ENCODE peak calls at places on chromosomes 5 and 9, in four cellular contexts. I, V, E and S are unnamed samples.

GRCh38 chr5:65769539-65769938 is 47.5 kb downstream of the NLN start:
- DNase-seq in V (no peak), I (peak), E (no peak), S (no peak)

GRCh38 chr9:130825051-130825651 is 9.9 kb upstream of the ABL1 start:
- DNase-seq in I (peak), E (peak), V (no peak), S (no peak)

GRCh38 chr5:175250426-175250825 is 193.6 kb downstream of the DRD1 start:
- DNase-seq in V (no peak), E (no peak), I (no peak), S (no peak)

GRCh38 chr5:124538196-124538595 is 208.2 kb downstream of the ZNF608 start:
- DNase-seq in I (no peak), V (no peak), E (no peak), S (no peak)

GRCh38 chr9:109092587-109092986 is 27.2 kb downstream of the TMEM245 start:
- DNase-seq in V (no peak), E (no peak), I (no peak), S (no peak)

GRCh38 chr9:124390812-124391658 is 24.2 kb downstream of the PSMB7 start:
- DNase-seq in I (peak), V (no peak), E (no peak), S (no peak)

GRCh38 chr9:128986671-128987070 is 39.2 kb downstream of the NUP188 start:
- DNase-seq in I (no peak), E (no peak), V (no peak), S (no peak)

GRCh38 chr5:42951169-42951846 is 88.8 kb downstream of the ANXA2R start:
- DNase-seq in I (peak), E (peak), V (peak), S (no peak)

GRCh38 chr5:149777382-149777781 is 47.3 kb downstream of the PPARGC1B start:
- DNase-seq in I (no peak), V (no peak), E (peak), S (no peak)

GRCh38 chr5:149773245-149774095 is 43.4 kb downstream of the PPARGC1B start:
- DNase-seq in E (no peak), V (no peak), I (no peak), S (no peak)

GRCh38 chr5:149775785-149776184 is 45.7 kb downstream of the PPARGC1B start:
- DNase-seq in I (no peak), V (no peak), E (peak), S (peak)

GRCh38 chr5:149779071-149779470 is 49.0 kb downstream of the PPARGC1B start:
- DNase-seq in E (no peak), V (no peak), I (no peak), S (no peak)

DNA sequence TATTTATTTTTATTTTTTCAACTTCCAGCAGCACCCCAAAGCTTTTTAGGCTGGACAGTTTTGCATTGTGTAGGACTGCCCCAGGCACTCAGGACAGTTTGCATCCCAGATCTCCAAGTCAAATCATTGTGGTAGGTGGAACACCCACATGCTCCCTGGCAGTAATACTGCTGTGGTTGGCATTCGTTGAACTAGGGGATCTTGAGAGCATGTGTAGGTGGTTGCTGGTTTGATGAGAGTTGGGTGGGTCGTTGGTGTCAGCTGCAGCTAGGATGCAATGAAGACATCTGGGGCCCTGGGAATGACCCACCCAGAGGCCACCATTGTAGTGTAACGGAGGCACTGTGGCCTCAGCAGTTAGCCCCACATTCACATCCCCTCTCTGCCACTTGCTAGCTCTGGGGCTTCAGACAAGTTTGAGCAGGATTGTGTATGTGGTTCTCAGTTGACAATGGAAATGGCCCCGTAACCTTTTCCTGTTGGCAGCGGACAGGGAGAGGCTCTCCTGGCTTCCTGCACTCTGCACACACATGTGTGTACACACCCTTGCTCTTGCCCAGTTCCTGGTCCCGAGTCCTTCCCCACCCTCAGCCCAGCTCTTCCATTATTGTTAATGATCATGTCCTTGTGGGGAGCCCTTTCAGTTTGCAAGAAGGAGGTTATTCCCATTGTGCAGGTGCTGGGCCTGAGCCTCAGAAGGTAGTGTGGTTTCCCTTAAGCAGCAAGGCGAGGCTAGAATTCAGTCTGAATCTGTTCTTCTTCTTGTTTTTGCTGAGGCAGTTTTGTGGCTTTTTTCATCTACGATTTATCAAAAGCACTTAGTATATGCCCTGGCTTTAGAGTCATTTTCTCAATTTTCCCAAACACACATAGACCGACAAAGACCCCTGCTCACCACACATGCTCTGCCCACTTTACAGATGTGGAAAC is 46.5 kb downstream of the PPARGC1B start:
- DNase-seq in E (no peak), V (no peak), I (no peak), S (peak)
- H3K4me3 ChIP-seq in E (no peak), V (no peak), I (no peak), S (peak)

GRCh38 chr9:133032171-133032570 is 1.4 kb downstream of the GTF3C5 start:
- DNase-seq in I (no peak), E (no peak), V (no peak), S (no peak)

GRCh38 chr9:133030317-133031129 is at the start of gene GTF3C5:
- DNase-seq in V (peak), E (peak), I (peak), S (peak)

GRCh38 chr9:133029994-133030316 is 842 bp upstream of the GTF3C5 start:
- DNase-seq in E (no peak), I (no peak), V (no peak), S (no peak)

GRCh38 chr9:133031496-133031911 is 707 bp downstream of the GTF3C5 start:
- DNase-seq in E (peak), I (no peak), V (no peak), S (no peak)

DNA sequence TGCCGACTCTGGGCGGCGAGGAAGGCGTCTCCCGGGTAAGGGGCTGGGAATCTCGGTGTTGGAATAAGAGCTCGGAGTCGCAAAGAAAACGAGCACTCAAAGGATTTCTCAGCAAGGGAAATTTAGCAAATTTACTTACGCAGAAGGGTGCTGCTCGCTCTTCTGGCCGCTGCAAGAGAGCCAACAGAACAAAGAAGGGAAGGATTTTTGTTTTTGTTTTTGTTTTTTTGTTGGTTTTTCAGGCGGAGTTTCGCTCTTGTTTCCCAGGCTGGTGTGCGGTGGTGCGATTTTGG is 279 bp downstream of the GTF3C5 start:
- DNase-seq in I (no peak), V (no peak), E (no peak), S (no peak)
- H3K4me3 ChIP-seq in I (peak), V (peak), E (peak), S (peak)

GRCh38 chr9:32251539-32251938 is 132.9 kb upstream of the ACO1 start:
- DNase-seq in I (peak), V (no peak), E (peak), S (peak)
- H3K4me3 ChIP-seq in I (no peak), V (no peak), E (no peak), S (no peak)

DNA sequence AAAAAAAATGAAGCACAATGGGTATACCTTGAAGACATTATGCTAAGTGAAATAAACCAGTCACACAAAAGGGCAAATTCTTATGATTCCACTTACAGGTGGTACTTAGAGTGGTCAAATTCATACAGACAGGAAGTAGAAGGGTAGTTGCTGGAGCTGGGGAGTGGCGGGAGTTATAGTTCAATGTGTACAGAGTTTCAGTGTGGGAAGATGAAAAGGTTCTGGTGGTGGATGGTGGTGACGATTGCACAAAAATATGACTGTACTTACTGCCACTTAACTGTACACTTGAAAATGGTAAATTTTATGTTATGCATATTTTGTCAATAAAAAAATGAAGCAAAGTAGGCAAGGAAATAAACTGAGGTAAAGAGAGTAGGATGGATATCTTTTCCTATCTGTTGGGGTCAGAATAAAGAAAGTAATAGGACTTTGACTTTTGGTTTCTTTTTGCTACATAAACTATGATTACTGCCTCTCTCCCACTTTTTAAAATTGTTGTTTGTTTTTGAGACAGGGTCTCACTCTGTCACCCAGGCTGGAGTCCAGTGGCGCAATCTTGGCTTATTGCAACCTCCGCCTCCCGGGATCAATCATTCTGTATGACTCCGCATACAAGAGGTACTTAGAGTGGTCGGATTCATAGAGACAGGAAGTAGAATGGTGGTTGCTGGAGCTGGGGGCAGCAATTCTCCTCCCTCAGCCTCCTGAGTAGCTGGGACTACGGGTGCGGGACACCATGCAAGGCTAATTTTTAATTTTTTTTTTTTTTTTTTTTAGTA is 4.0 kb upstream of the PSAT1 start:
- DNase-seq in E (no peak), V (no peak), I (no peak), S (peak)
- H3K4me3 ChIP-seq in E (no peak), V (peak), I (no peak), S (peak)

DNA sequence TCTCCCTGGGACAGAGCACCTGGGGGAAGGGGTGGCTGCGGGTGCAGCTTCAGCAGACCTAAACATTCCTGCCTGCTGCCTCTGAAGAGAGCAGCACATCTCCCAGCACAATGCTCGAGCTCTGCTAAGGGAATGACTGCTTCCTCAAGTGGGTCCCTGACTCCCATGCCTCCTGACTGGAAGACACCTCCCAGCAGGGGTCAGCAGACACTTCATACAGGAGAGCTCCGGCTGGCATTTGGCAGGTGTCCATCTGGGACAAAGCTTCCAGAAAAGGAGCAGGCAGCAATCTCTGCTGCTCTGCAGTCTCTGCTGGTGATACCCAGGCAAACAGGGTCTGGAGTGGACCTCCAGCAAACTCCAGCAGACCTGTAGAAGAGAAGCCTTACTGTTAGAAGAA is 77.2 kb downstream of the SLCO6A1 start:
- DNase-seq in E (peak), I (no peak), V (no peak), S (no peak)
- H3K4me3 ChIP-seq in E (no peak), I (no peak), V (no peak), S (no peak)